ENCODE peak calls at places on chromosome 4, in eight cellular contexts. B, N, F, S, P, W, Q and V are unnamed samples.

GRCh38 chr4:71711044-71711984 is 72.6 kb downstream of the GC start:
- DNase-seq in B (no peak), Q (no peak), W (no peak), N (no peak), P (no peak), F (no peak), S (no peak), V (no peak)

GRCh38 chr4:47533689-47534347 is 48.7 kb downstream of the ATP10D start:
- DNase-seq in Q (no peak), B (no peak), S (peak), P (no peak), F (no peak), N (no peak), W (no peak), V (no peak)

GRCh38 chr4:76276813-76277212 is 25.3 kb downstream of the FAM47E start:
- DNase-seq in S (no peak), P (no peak), N (no peak), Q (no peak), B (no peak), F (no peak), W (no peak), V (no peak)

GRCh38 chr4:3240936-3241522 is 7.9 kb upstream of the MSANTD1 start:
- DNase-seq in N (no peak), W (no peak), Q (no peak), P (no peak), B (no peak), S (no peak), F (no peak), V (no peak)

GRCh38 chr4:183889190-183889589 is 15.9 kb upstream of the STOX2 start:
- DNase-seq in W (no peak), N (no peak), F (no peak), P (no peak), B (no peak), Q (no peak), S (no peak), V (no peak)

GRCh38 chr4:99808260-99808857 is 8.3 kb upstream of the DAPP1 start:
- DNase-seq in W (peak), Q (peak), B (peak), F (no peak), S (peak), P (no peak), N (peak), V (peak)

GRCh38 chr4:41214158-41215146 is at the start of gene APBB2:
- DNase-seq in B (peak), N (peak), W (peak), Q (peak), S (peak), F (peak), P (peak), V (peak)

GRCh38 chr4:99658666-99659065 is 1.0 kb upstream of the C4orf54 start:
- DNase-seq in Q (no peak), B (no peak), P (no peak), F (no peak), W (no peak), N (no peak), S (no peak), V (no peak)

GRCh38 chr4:102438873-102439614 is 62.1 kb upstream of the NFKB1 start:
- DNase-seq in P (peak), N (no peak), Q (no peak), W (peak), S (peak), B (no peak), F (no peak), V (no peak)

GRCh38 chr4:188822698-188823097 is 683.5 kb downstream of the TRIML1 start:
- DNase-seq in Q (no peak), W (peak), F (no peak), B (no peak), P (no peak), S (no peak), N (peak), V (no peak)

GRCh38 chr4:139184129-139184528 is 7.1 kb upstream of the ELF2 start:
- DNase-seq in N (no peak), Q (no peak), B (no peak), P (no peak), F (no peak), W (no peak), S (peak), V (no peak)

GRCh38 chr4:41077628-41078027 is 136.7 kb downstream of the APBB2 start:
- DNase-seq in B (no peak), W (no peak), Q (no peak), S (no peak), F (no peak), N (no peak), P (no peak), V (no peak)

GRCh38 chr4:113636877-113637276 is 124.7 kb downstream of the CAMK2D start:
- DNase-seq in P (no peak), B (no peak), Q (no peak), N (no peak), S (peak), W (peak), F (no peak), V (no peak)

GRCh38 chr4:96524311-96524875 is 684.5 kb downstream of the PDHA2 start:
- DNase-seq in F (no peak), B (no peak), N (no peak), W (no peak), Q (no peak), S (no peak), P (no peak), V (no peak)

GRCh38 chr4:118989098-118990080 is 100.7 kb downstream of the SYNPO2 start:
- DNase-seq in W (peak), B (no peak), P (peak), F (no peak), N (peak), Q (no peak), S (peak), V (no peak)

GRCh38 chr4:40354158-40354557 is 19.0 kb downstream of the CHRNA9 start:
- DNase-seq in P (no peak), S (no peak), W (no peak), N (no peak), F (no peak), B (no peak), Q (no peak), V (no peak)

GRCh38 chr4:156931267-156931666 is 40.3 kb downstream of the PDGFC start:
- DNase-seq in B (no peak), Q (no peak), W (peak), P (no peak), S (peak), F (no peak), N (peak), V (no peak)

GRCh38 chr4:148030486-148030885 is 298.6 kb downstream of the ARHGAP10 start:
- DNase-seq in N (no peak), B (no peak), S (peak), W (no peak), F (no peak), P (peak), Q (no peak), V (no peak)

GRCh38 chr4:6655924-6656323 is 15.4 kb downstream of the MRFAP1 start:
- DNase-seq in W (no peak), Q (no peak), P (no peak), F (no peak), B (no peak), S (no peak), N (no peak), V (no peak)

GRCh38 chr4:65983062-65983461 is 312.8 kb upstream of the EPHA5 start:
- DNase-seq in P (no peak), F (no peak), B (no peak), S (peak), N (no peak), Q (no peak), W (no peak), V (no peak)

GRCh38 chr4:187814737-187815465 is 180.7 kb upstream of the ZFP42 start:
- DNase-seq in B (no peak), S (peak), N (no peak), Q (no peak), F (no peak), W (no peak), P (no peak), V (no peak)